ENCODE peak calls at places on chromosomes 1 and 21, in nine cellular contexts. D is NCI-H1105; T is NB4; Y is HTR-8/SVneo; X is suprapubic skin; W is activated CD4-positive, alpha-beta memory T cell treated with anti-CD3 and anti-CD28 coated beads for 36 hours; V is activated T-cell treated with anti-CD3 and anti-CD28 coated beads, Interleukin-2, amount 50 U/mL, for 24 hours; J is trophoblast cell; F is neuronal stem cell. Q is an unnamed sample.

GRCh38 chr1:220235462-220235861 is 36.8 kb downstream of the RAB3GAP2 start:
- DNase-seq in T (no peak), J (no peak), D (peak; percentile 31), W (no peak), X (no peak), Y (no peak), F (no peak), V (no peak), Q (no peak)

GRCh38 chr1:175208773-175209492 is 16.4 kb upstream of the KIAA0040 start:
- DNase-seq in T (peak; percentile 60), D (peak; percentile 9), X (no peak), F (no peak), J (no peak), W (peak; percentile 64), Y (no peak), V (no peak), Q (no peak)

GRCh38 chr1:111707906-111708305 is 31.3 kb downstream of the INKA2 start:
- DNase-seq in V (no peak), J (no peak), X (no peak), F (no peak), T (no peak), W (no peak), D (no peak), Y (no peak), Q (no peak)

GRCh38 chr21:41953831-41954653 is at the start of gene C2CD2:
- DNase-seq in Y (peak; percentile 78), W (peak; percentile 36), J (peak; percentile 67), T (peak; percentile 77), V (peak; percentile 59), X (no peak), F (peak; percentile 42), D (no peak), Q (peak; percentile 92)

GRCh38 chr1:239511865-239512264 is 125.5 kb downstream of the CHRM3 start:
- DNase-seq in D (no peak), W (no peak), T (no peak), V (no peak), F (peak; percentile 29), Y (no peak), X (no peak), J (no peak), Q (no peak)

GRCh38 chr1:181062800-181063428 is 25.6 kb upstream of the IER5 start:
- DNase-seq in W (peak; percentile 61), J (peak; percentile 14), F (no peak), X (no peak), D (no peak), V (peak; percentile 43), T (peak; percentile 97), Y (no peak), Q (no peak)

GRCh38 chr1:43774359-43774758 is 67.0 kb downstream of the ST3GAL3 start:
- DNase-seq in D (no peak), X (no peak), F (no peak), T (peak; percentile 72), J (peak; percentile 72), Y (peak; percentile 10), V (no peak), W (no peak), Q (peak; percentile 22)

GRCh38 chr1:31872658-31873636 is 57.1 kb upstream of the SPOCD1 start:
- DNase-seq in V (no peak), W (no peak), X (no peak), Y (no peak), T (peak; percentile 27), D (no peak), J (no peak), F (no peak), Q (no peak)

GRCh38 chr1:21865943-21866628 is 54.0 kb downstream of the LDLRAD2 start:
- DNase-seq in W (no peak), X (no peak), T (peak; percentile 74), F (no peak), Y (no peak), J (peak; percentile 39), V (no peak), D (no peak), Q (no peak)

GRCh38 chr1:91730781-91731732 is 154.9 kb downstream of the TGFBR3 start:
- DNase-seq in X (peak; percentile 83), Y (no peak), V (peak; percentile 49), W (peak; percentile 72), J (peak; percentile 74), T (peak; percentile 12), D (no peak), F (no peak), Q (no peak)

GRCh38 chr1:39196244-39197215 is 8.0 kb upstream of the MACF1 start:
- DNase-seq in F (no peak), V (peak; percentile 54), D (no peak), T (peak; percentile 82), Y (no peak), J (no peak), W (peak; percentile 78), X (no peak), Q (peak; percentile 63)

Q was measured in RKO.